ENCODE peak calls at places on chromosomes 3 and 15, in six cellular contexts. C is GM23248, Q is fibroblast of lung, S is MM.1S, M is neuronal stem cell, E is SK-N-SH. J is an unnamed sample.

GRCh38 chr3:125317761-125318496 is 57.2 kb downstream of the ZNF148 start:
- DNase-seq in C (peak; percentile 25), Q (no peak), S (no peak), M (no peak), E (no peak), J (no peak)

GRCh38 chr15:82830427-82831173 is 21.2 kb downstream of the WHAMM start:
- DNase-seq in C (no peak), Q (no peak), S (no peak), M (no peak), E (no peak), J (no peak)

GRCh38 chr15:55398243-55398642 is 9.9 kb downstream of the CCPG1 start:
- DNase-seq in C (no peak), Q (no peak), S (no peak), M (no peak), E (no peak), J (no peak)

GRCh38 chr3:124272611-124273151 is 280.8 kb upstream of the ROPN1 start:
- DNase-seq in C (no peak), Q (peak; percentile 69), S (no peak), M (no peak), E (no peak), J (no peak)

GRCh38 chr15:40429068-40429707 is 11.6 kb upstream of the BAHD1 start:
- DNase-seq in C (no peak), Q (no peak), S (no peak), M (no peak), E (no peak), J (no peak)

GRCh38 chr3:61545716-61546115 is 15.7 kb upstream of the PTPRG start:
- DNase-seq in C (no peak), Q (no peak), S (no peak), M (no peak), E (no peak), J (no peak)

GRCh38 chr3:27680517-27681246 is 41.4 kb downstream of the EOMES start:
- DNase-seq in C (no peak), Q (no peak), S (no peak), M (peak; percentile 52), E (no peak), J (peak; percentile 83)

GRCh38 chr3:172068977-172069376 is 29.6 kb downstream of the FNDC3B start:
- DNase-seq in C (no peak), Q (no peak), S (no peak), M (no peak), E (no peak), J (no peak)

GRCh38 chr15:57554063-57554820 is 37.5 kb upstream of the MYZAP start:
- DNase-seq in C (no peak), Q (no peak), S (no peak), M (no peak), E (peak; percentile 36), J (peak; percentile 27)

GRCh38 chr3:192930585-192930984 is 12.9 kb upstream of the MB21D2 start:
- DNase-seq in C (no peak), Q (no peak), S (no peak), M (no peak), E (no peak), J (no peak)

GRCh38 chr3:10996345-10997050 is 4.0 kb downstream of the SLC6A1 start:
- DNase-seq in C (no peak), Q (no peak), S (no peak), M (no peak), E (no peak), J (no peak)

GRCh38 chr15:67590191-67590590 is 47.7 kb downstream of the MAP2K5 start:
- DNase-seq in C (no peak), Q (no peak), S (no peak), M (no peak), E (no peak), J (no peak)

GRCh38 chr3:112357888-112358287 is 24.9 kb downstream of the CD200 start:
- DNase-seq in C (no peak), Q (no peak), S (no peak), M (no peak), E (no peak), J (no peak)

GRCh38 chr15:26667222-26667988 is 105.5 kb downstream of the GABRB3 start:
- DNase-seq in C (no peak), Q (no peak), S (no peak), M (no peak), E (no peak), J (no peak)

DNA sequence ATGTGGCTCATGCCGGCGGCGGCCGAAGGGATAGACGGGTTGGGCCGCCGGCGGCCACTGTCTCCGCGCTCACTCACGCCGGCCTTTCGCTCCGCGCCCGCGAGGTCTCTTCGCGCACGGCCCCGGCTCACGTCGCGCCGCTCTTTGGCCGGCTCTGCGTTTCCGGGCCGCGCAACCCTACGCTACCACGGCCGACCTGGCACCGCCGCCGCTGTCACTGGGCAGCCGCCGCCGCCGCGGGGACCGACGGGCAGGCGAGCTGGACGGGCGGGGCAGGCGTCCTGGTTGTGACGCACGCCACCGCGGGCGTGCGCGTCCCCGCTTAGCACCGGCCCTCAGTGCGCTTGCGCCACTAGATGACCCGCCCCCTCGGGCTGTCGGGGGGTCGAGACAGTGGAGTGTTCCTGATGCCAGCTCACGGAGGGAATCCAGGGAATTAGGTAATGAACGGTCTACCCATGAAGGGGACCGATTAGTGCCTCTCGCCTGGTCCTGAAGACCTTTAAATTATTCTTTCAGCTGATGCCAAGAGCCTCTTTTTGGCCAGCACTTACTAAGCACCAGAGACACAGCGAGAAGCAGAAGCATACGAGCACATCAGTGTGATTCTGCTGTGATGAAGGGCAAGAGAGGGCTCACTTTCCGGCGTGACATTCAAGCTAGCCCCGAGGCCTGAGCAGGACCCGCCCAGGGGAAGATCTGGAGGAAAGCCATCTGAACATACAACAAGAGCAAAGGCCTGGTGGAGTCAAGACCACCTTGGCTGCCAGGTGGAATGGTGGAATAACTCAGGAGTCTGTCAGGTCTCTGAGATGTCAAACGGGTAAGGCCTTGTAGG is at the start of gene PRKAR2A:
- DNase-seq in C (peak; percentile 96), Q (peak; percentile 84), S (peak; percentile 90), M (peak; percentile 82), E (peak; percentile 98), J (peak; percentile 96)
- H3K9ac ChIP-seq in C (peak within 1 kb of the TSS; percentile 83), Q (peak within 1 kb of the TSS; percentile 81), S (peak within 1 kb of the TSS; percentile 83), M (peak within 1 kb of the TSS; percentile 92), E (peak within 1 kb of the TSS; percentile 71), J (peak within 1 kb of the TSS; percentile 2)

DNA sequence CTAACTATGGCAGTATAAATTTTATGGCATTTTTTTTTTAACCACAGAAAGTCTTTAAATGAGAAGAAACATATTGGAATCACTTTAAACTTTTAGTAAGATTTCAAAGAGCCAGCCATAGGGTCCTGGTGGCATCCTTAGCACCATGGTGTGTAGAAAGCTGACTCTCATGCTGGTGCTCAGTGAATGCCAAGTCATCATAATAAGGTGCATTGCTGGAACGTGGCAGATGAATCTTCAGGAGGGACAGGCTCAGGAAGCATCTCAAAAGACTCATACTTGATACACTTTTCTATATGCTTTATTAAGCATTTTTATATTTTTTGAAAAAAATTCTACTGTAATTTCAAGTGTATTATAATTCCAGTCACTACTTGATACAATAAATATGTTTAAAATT is 274.2 kb downstream of the ZIC4 start:
- DNase-seq in C (no peak), Q (no peak), S (no peak), M (no peak), E (no peak), J (no peak)
- H3K9ac ChIP-seq in C (no peak overlapping the region), Q (no peak overlapping the region), S (no peak overlapping the region), M (no peak overlapping the region), E (no peak overlapping the region), J (no peak overlapping the region)

DNA sequence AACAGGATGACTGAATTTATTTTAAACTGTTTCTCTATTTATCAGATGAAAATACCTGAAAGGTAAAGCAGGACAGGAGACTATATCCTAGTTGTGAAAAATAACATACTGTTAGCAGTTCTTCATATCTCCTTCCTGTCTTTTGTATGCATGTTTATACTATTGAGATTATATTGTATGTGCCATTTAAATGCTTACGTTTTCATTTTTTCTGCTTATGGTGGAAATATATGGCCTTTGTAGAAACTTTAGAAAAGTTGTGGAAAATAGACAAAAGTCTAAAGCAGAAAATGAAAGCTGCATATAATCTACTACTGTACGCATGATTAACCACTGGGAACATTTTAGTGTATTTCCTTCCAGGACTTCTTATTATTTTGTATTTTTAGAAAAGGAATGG is 2.1 kb upstream of the PPM1L start:
- DNase-seq in C (no peak), Q (no peak), S (no peak), M (no peak), E (no peak), J (no peak)
- H3K9ac ChIP-seq in C (no peak overlapping the region), Q (no peak overlapping the region), S (peak overlapping the region; percentile 83), M (no peak overlapping the region), E (no peak overlapping the region), J (no peak overlapping the region)

GRCh38 chr3:50612234-50612972 is 829 bp upstream of the CISH start:
- DNase-seq in C (no peak), Q (no peak), S (no peak), M (no peak), E (no peak), J (no peak)
- H3K9ac ChIP-seq in C (peak overlapping the region; percentile 75), Q (peak overlapping the region; percentile 48), S (peak overlapping the region; percentile 53), M (peak overlapping the region; percentile 73), E (peak overlapping the region; percentile 61), J (no peak overlapping the region)

J was measured in neural progenitor cell.